ENCODE peak calls at places on chromosomes 6 and 20, in four cellular contexts. One of them, this sample, is unnamed.

GRCh38 chr6:169960531-169960890 is 209.1 kb downstream of the ERMARD start:
- DNase-seq in activated naive CD4-positive, alpha-beta T cell: no peak
- DNase-seq in T-helper 1 cell: no peak
- DNase-seq in EL: no peak
- DNase-seq in this sample: peak

GRCh38 chr6:106084106-106084963 is 1.8 kb upstream of the PRDM1 start:
- DNase-seq in activated naive CD4-positive, alpha-beta T cell: no peak
- DNase-seq in T-helper 1 cell: no peak
- DNase-seq in EL: peak
- DNase-seq in this sample: peak

GRCh38 chr6:48826884-48827701 is 636.0 kb downstream of the MMUT start:
- DNase-seq in activated naive CD4-positive, alpha-beta T cell: no peak
- DNase-seq in T-helper 1 cell: no peak
- DNase-seq in EL: peak
- DNase-seq in this sample: peak

GRCh38 chr20:32356935-32357868 is 929 bp upstream of the ASXL1 start:
- DNase-seq in activated naive CD4-positive, alpha-beta T cell: no peak
- DNase-seq in T-helper 1 cell: no peak
- DNase-seq in EL: peak
- DNase-seq in this sample: peak

GRCh38 chr6:120056085-120056484 is 706.5 kb upstream of the MAN1A1 start:
- DNase-seq in activated naive CD4-positive, alpha-beta T cell: no peak
- DNase-seq in T-helper 1 cell: no peak
- DNase-seq in EL: no peak
- DNase-seq in this sample: no peak

GRCh38 chr6:25181923-25182322 is 97.3 kb upstream of the CARMIL1 start:
- DNase-seq in activated naive CD4-positive, alpha-beta T cell: no peak
- DNase-seq in T-helper 1 cell: no peak
- DNase-seq in EL: peak
- DNase-seq in this sample: no peak

GRCh38 chr6:105608711-105609374 is 206.0 kb upstream of the PREP start:
- DNase-seq in activated naive CD4-positive, alpha-beta T cell: no peak
- DNase-seq in T-helper 1 cell: no peak
- DNase-seq in EL: peak
- DNase-seq in this sample: peak

GRCh38 chr20:63819224-63819917 is 11.7 kb downstream of the ZBTB46 start:
- DNase-seq in activated naive CD4-positive, alpha-beta T cell: no peak
- DNase-seq in T-helper 1 cell: no peak
- DNase-seq in EL: peak
- DNase-seq in this sample: peak

GRCh38 chr6:150196942-150197745 is 54.3 kb downstream of the PPP1R14C start:
- DNase-seq in activated naive CD4-positive, alpha-beta T cell: no peak
- DNase-seq in T-helper 1 cell: no peak
- DNase-seq in EL: no peak
- DNase-seq in this sample: peak

GRCh38 chr6:2765896-2766766 is 938 bp downstream of the WRNIP1 start:
- DNase-seq in activated naive CD4-positive, alpha-beta T cell: peak
- DNase-seq in T-helper 1 cell: no peak
- DNase-seq in EL: peak
- DNase-seq in this sample: peak

GRCh38 chr6:146289816-146290588 is 253.6 kb upstream of the RAB32 start:
- DNase-seq in activated naive CD4-positive, alpha-beta T cell: no peak
- DNase-seq in T-helper 1 cell: no peak
- DNase-seq in EL: peak
- DNase-seq in this sample: peak

GRCh38 chr6:132100388-132100990 is 149.3 kb upstream of the CCN2 start:
- DNase-seq in activated naive CD4-positive, alpha-beta T cell: no peak
- DNase-seq in T-helper 1 cell: no peak
- DNase-seq in EL: no peak
- DNase-seq in this sample: no peak

GRCh38 chr20:23240519-23240918 is 110.1 kb upstream of the NXT1 start:
- DNase-seq in activated naive CD4-positive, alpha-beta T cell: no peak
- DNase-seq in T-helper 1 cell: no peak
- DNase-seq in EL: no peak
- DNase-seq in this sample: no peak

GRCh38 chr20:19964289-19965263 is 52.6 kb upstream of the NAA20 start:
- DNase-seq in activated naive CD4-positive, alpha-beta T cell: no peak
- DNase-seq in T-helper 1 cell: no peak
- DNase-seq in EL: peak
- DNase-seq in this sample: peak

This sample was measured in osteoblast.